ENCODE peak calls at places on chromosomes 7 and 10, in four cellular contexts. I is AG04450; N is CD8-positive, alpha-beta memory T cell; L is SJSA1. Z is an unnamed sample.
A peak's percentile ranks its signal among the peaks of the same experiment; 100 is the strongest.

GRCh38 chr7:148963583-148964509 is 64.5 kb downstream of the PDIA4 start:
- DNase-seq in L (no peak), N (no peak), I (no peak), Z (no peak)

GRCh38 chr7:46530081-46530480 is 609.0 kb upstream of the IGFBP3 start:
- DNase-seq in L (no peak), N (no peak), I (no peak), Z (no peak)

GRCh38 chr10:84173543-84173942 is at the start of gene GPR15LG:
- DNase-seq in L (no peak), I (no peak), N (no peak), Z (no peak)

GRCh38 chr10:88794731-88795130 is 7.8 kb upstream of the LIPM start:
- DNase-seq in I (no peak), N (no peak), L (no peak), Z (no peak)

GRCh38 chr10:128437786-128438350 is 311.6 kb upstream of the MKI67 start:
- DNase-seq in I (no peak), N (no peak), L (no peak), Z (no peak)

GRCh38 chr10:17100586-17100985 is 29.0 kb downstream of the CUBN start:
- DNase-seq in L (no peak), N (no peak), I (no peak), Z (no peak)

GRCh38 chr7:73659983-73660382 is 7.6 kb upstream of the VPS37D start:
- DNase-seq in I (no peak), L (no peak), N (no peak), Z (no peak)

GRCh38 chr10:17023386-17024298 is 106.0 kb downstream of the CUBN start:
- DNase-seq in L (peak; percentile 94), N (peak; percentile 65), I (peak; percentile 91), Z (peak; percentile 97)

GRCh38 chr10:15809450-15809849 is 50.9 kb downstream of the MINDY3 start:
- DNase-seq in I (no peak), N (no peak), L (no peak), Z (no peak)

GRCh38 chr10:93468532-93469213 is 13.5 kb downstream of the MYOF start:
- DNase-seq in N (no peak), L (peak; percentile 88), I (peak; percentile 79), Z (peak; percentile 90)

DNA sequence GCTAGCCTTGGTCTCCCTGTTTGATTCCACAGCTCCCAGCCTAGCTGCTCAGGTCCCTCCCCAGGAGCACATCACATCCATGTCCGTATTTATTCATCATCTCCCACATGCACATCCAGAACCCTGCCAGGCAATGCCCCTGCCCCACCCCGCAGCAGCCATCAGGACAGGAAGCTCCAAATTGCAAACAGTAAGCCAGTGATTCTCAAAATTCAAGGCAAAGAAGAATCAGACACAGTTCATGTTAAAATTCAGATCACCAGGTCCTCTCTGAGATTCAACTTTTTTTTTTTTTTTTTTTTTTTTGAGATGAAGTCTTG is 17.7 kb downstream of the LRRC20 start:
- DNase-seq in L (no peak), N (no peak), I (no peak), Z (no peak)
- H3K4me3 ChIP-seq in L (no peak overlapping the region), N (no peak overlapping the region), I (no peak overlapping the region), Z (no peak overlapping the region)

GRCh38 chr7:54985405-54986360 is 33.1 kb upstream of the EGFR start:
- DNase-seq in L (peak; percentile 63), I (peak; percentile 44), N (no peak), Z (peak; percentile 74)
- H3K4me3 ChIP-seq in L (no peak overlapping the region), I (no peak overlapping the region), N (no peak overlapping the region), Z (no peak overlapping the region)

GRCh38 chr7:87476179-87476557 is 688 bp upstream of the ABCB4 start:
- DNase-seq in I (no peak), N (no peak), L (no peak), Z (no peak)
- H3K4me3 ChIP-seq in I (no peak overlapping the region), N (no peak overlapping the region), L (peak overlapping the region; percentile 62), Z (no peak overlapping the region)

GRCh38 chr7:64945776-64946175 is 42.7 kb downstream of the ZNF273 start:
- DNase-seq in N (no peak), L (no peak), I (no peak), Z (no peak)
- H3K4me3 ChIP-seq in N (no peak overlapping the region), L (no peak overlapping the region), I (no peak overlapping the region), Z (no peak overlapping the region)

GRCh38 chr10:11163990-11164805 is 146.5 kb downstream of the CELF2 start:
- DNase-seq in N (no peak), I (no peak), L (no peak), Z (no peak)
- H3K4me3 ChIP-seq in N (peak overlapping the region; percentile 72), I (peak overlapping the region; percentile 71), L (no peak overlapping the region), Z (peak overlapping the region; percentile 62)

DNA sequence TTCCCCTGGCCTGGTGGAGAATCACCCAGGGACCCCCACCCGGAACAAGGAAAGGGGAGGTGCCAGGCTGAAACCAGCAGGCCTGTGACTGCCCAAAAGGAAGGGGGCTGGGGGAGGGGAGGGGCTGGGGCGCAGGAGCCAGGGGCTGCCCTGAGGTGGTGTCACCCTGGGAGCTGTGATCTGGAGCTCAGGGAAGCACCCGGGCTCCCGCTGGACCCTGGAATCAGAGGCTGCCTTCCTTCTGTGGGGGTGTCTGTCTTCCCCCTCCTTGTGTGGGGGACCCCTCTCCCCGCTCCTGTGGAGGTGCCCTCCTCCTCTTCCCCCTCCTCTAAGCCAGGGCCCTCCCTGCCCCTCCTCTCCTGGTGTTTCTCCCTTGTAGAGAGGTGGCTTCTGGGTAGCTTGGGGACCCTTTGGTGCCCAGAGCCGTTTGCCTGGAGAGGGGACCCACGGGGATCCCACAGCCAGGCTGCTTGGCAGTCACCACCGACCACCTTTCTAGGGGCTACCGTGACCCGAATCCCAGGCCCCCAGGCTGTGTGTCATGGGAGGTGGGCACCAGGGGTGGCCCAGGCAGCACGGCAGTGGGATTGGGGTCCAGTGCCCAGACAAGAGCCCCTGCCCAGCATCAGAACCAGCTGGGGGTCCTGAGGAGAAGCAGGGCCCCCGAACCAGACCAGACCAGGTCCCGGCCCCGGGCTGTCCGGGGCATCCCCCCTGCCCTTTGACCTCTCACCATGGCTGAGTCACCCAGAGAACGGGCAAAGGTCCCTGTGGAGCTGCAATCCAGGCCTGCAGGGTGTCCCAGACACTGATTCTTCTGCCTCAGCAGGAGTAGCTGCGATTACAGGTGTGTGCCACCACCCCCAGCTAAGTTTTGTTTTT is 704 bp downstream of the PRAP1 start:
- DNase-seq in N (no peak), I (no peak), L (no peak), Z (no peak)
- H3K4me3 ChIP-seq in N (no peak overlapping the region), I (no peak overlapping the region), L (no peak overlapping the region), Z (no peak overlapping the region)

DNA sequence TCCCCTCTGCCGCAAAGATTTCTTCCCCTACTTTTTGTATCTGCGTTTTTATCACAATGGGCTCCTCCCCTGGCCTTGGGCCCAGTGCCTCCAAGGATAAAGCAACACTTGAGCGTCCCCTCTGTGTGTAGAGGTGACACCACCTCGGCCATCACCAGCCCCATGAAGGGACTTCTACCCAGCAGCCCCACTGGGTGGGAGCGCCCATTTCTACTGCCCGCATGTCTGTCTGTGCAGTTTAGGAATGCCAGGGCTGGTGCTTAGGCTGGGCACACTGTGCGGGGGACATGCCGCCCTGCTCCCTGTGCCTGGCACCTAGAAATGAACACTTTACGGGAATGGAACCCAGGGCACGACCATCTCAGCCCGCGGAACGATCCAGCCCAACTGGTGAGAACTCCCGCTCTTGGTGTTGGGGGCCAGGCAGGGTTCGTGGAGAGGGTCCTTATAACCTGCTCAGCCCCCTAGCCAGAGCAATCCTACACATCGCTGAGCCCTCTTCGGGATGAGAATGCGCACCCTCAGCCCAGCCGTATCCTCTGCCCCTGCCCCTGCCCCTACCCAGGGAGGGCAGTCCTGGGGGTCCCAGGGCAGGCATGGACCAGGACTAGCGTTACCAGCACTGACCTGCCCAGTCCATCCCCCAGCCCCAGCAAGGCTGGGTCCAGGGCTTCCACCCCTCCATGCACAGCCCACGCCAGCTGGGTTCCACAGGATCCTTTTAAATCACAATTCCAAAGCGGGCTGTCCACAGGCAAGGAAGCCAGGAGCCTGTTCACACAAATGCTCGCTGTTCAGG is 12.8 kb downstream of the CRYGN start:
- DNase-seq in L (no peak), I (no peak), N (no peak), Z (no peak)
- H3K4me3 ChIP-seq in L (no peak overlapping the region), I (no peak overlapping the region), N (no peak overlapping the region), Z (no peak overlapping the region)

GRCh38 chr10:90857635-90858488 is at the start of gene HTR7:
- DNase-seq in L (peak; percentile 80), N (peak; percentile 52), I (no peak), Z (no peak)
- H3K4me3 ChIP-seq in L (peak within 1 kb of the TSS; percentile 94), N (peak within 1 kb of the TSS; percentile 62), I (peak within 1 kb of the TSS; percentile 63), Z (peak within 1 kb of the TSS; percentile 62)

GRCh38 chr10:4820804-4821401 is 5.1 kb upstream of the AKR1E2 start:
- DNase-seq in L (no peak), I (no peak), N (no peak), Z (no peak)
- H3K4me3 ChIP-seq in L (no peak overlapping the region), I (no peak overlapping the region), N (no peak overlapping the region), Z (no peak overlapping the region)

Z was measured in BJ.